ENCODE peak calls at places on chromosomes 3 and 15, in seven cellular contexts. One of them, this sample, is unnamed.
A peak's percentile ranks its signal among the peaks of the same experiment; 100 is the strongest.

GRCh38 chr3:146594843-146595482 is 10.2 kb downstream of the PLSCR5 start:
- DNase-seq in K562: no peak
- DNase-seq in H9: no peak
- DNase-seq in breast epithelium: no peak
- DNase-seq in PC-3: peak; percentile 53
- DNase-seq in sigmoid colon: no peak
- DNase-seq in spleen: peak; percentile 21
- DNase-seq in this sample: peak; percentile 55

GRCh38 chr15:62624541-62625399 is 417.8 kb upstream of the TPM1 start:
- DNase-seq in sigmoid colon: no peak
- DNase-seq in H9: no peak
- DNase-seq in spleen: no peak
- DNase-seq in PC-3: no peak
- DNase-seq in K562: no peak
- DNase-seq in breast epithelium: no peak
- DNase-seq in this sample: peak; percentile 86

GRCh38 chr3:145639880-145640279 is 521.1 kb downstream of the PLOD2 start:
- DNase-seq in spleen: no peak
- DNase-seq in PC-3: no peak
- DNase-seq in K562: no peak
- DNase-seq in breast epithelium: no peak
- DNase-seq in H9: no peak
- DNase-seq in sigmoid colon: no peak
- DNase-seq in this sample: no peak

GRCh38 chr3:69203631-69204314 is 81.4 kb upstream of the LMOD3 start:
- DNase-seq in breast epithelium: no peak
- DNase-seq in PC-3: no peak
- DNase-seq in H9: no peak
- DNase-seq in spleen: no peak
- DNase-seq in sigmoid colon: no peak
- DNase-seq in K562: no peak
- DNase-seq in this sample: no peak

GRCh38 chr3:196868297-196868661 is 559 bp downstream of the SENP5 start:
- DNase-seq in spleen: no peak
- DNase-seq in sigmoid colon: no peak
- DNase-seq in PC-3: peak; percentile 10
- DNase-seq in breast epithelium: no peak
- DNase-seq in K562: no peak
- DNase-seq in H9: peak; percentile 32
- DNase-seq in this sample: peak; percentile 65

GRCh38 chr3:144185291-144185690 is 213.7 kb downstream of the DIPK2A start:
- DNase-seq in spleen: no peak
- DNase-seq in PC-3: no peak
- DNase-seq in H9: no peak
- DNase-seq in breast epithelium: no peak
- DNase-seq in K562: no peak
- DNase-seq in sigmoid colon: no peak
- DNase-seq in this sample: no peak

GRCh38 chr15:90869601-90870353 is 1.4 kb downstream of the FURIN start:
- DNase-seq in K562: peak; percentile 75
- DNase-seq in PC-3: peak; percentile 90
- DNase-seq in breast epithelium: no peak
- DNase-seq in sigmoid colon: peak; percentile 87
- DNase-seq in H9: peak; percentile 84
- DNase-seq in spleen: peak; percentile 84
- DNase-seq in this sample: peak; percentile 85

GRCh38 chr15:99717129-99718024 is 15.9 kb downstream of the LYSMD4 start:
- DNase-seq in K562: no peak
- DNase-seq in PC-3: no peak
- DNase-seq in sigmoid colon: no peak
- DNase-seq in H9: no peak
- DNase-seq in breast epithelium: no peak
- DNase-seq in spleen: peak; percentile 69
- DNase-seq in this sample: no peak

GRCh38 chr3:183954875-183955274 is 62.8 kb downstream of the ABCC5 start:
- DNase-seq in sigmoid colon: no peak
- DNase-seq in H9: peak; percentile 65
- DNase-seq in K562: no peak
- DNase-seq in breast epithelium: no peak
- DNase-seq in spleen: no peak
- DNase-seq in PC-3: no peak
- DNase-seq in this sample: no peak

GRCh38 chr3:23734481-23734880 is 71.3 kb upstream of the UBE2E1 start:
- DNase-seq in K562: no peak
- DNase-seq in H9: no peak
- DNase-seq in spleen: no peak
- DNase-seq in sigmoid colon: no peak
- DNase-seq in breast epithelium: no peak
- DNase-seq in PC-3: peak; percentile 59
- DNase-seq in this sample: no peak

GRCh38 chr3:129934234-129935123 is 40.0 kb upstream of the TRH start:
- DNase-seq in PC-3: peak; percentile 42
- DNase-seq in spleen: peak; percentile 61
- DNase-seq in breast epithelium: no peak
- DNase-seq in K562: peak; percentile 59
- DNase-seq in sigmoid colon: peak; percentile 57
- DNase-seq in H9: peak; percentile 44
- DNase-seq in this sample: peak; percentile 64

GRCh38 chr3:69822501-69822900 is 83.2 kb downstream of the MITF start:
- DNase-seq in spleen: no peak
- DNase-seq in sigmoid colon: no peak
- DNase-seq in H9: no peak
- DNase-seq in K562: no peak
- DNase-seq in breast epithelium: no peak
- DNase-seq in PC-3: no peak
- DNase-seq in this sample: no peak

GRCh38 chr3:97821413-97821809 is 400 bp upstream of the CRYBG3 start:
- DNase-seq in sigmoid colon: peak; percentile 77
- DNase-seq in breast epithelium: peak; percentile 56
- DNase-seq in H9: peak; percentile 55
- DNase-seq in spleen: peak; percentile 90
- DNase-seq in K562: peak; percentile 4
- DNase-seq in PC-3: no peak
- DNase-seq in this sample: peak; percentile 72

GRCh38 chr15:85443593-85444328 is 63.4 kb downstream of the AKAP13 start:
- DNase-seq in breast epithelium: no peak
- DNase-seq in sigmoid colon: no peak
- DNase-seq in PC-3: peak; percentile 88
- DNase-seq in H9: no peak
- DNase-seq in spleen: no peak
- DNase-seq in K562: no peak
- DNase-seq in this sample: peak; percentile 39

GRCh38 chr15:50137330-50137761 is 18.3 kb upstream of the ATP8B4 start:
- DNase-seq in breast epithelium: no peak
- DNase-seq in K562: peak; percentile 36
- DNase-seq in spleen: no peak
- DNase-seq in sigmoid colon: no peak
- DNase-seq in H9: no peak
- DNase-seq in PC-3: peak; percentile 96
- DNase-seq in this sample: no peak

GRCh38 chr3:150691414-150692040 is 12.2 kb downstream of the ERICH6 start:
- DNase-seq in PC-3: no peak
- DNase-seq in spleen: no peak
- DNase-seq in sigmoid colon: no peak
- DNase-seq in K562: no peak
- DNase-seq in H9: no peak
- DNase-seq in breast epithelium: no peak
- DNase-seq in this sample: no peak

DNA sequence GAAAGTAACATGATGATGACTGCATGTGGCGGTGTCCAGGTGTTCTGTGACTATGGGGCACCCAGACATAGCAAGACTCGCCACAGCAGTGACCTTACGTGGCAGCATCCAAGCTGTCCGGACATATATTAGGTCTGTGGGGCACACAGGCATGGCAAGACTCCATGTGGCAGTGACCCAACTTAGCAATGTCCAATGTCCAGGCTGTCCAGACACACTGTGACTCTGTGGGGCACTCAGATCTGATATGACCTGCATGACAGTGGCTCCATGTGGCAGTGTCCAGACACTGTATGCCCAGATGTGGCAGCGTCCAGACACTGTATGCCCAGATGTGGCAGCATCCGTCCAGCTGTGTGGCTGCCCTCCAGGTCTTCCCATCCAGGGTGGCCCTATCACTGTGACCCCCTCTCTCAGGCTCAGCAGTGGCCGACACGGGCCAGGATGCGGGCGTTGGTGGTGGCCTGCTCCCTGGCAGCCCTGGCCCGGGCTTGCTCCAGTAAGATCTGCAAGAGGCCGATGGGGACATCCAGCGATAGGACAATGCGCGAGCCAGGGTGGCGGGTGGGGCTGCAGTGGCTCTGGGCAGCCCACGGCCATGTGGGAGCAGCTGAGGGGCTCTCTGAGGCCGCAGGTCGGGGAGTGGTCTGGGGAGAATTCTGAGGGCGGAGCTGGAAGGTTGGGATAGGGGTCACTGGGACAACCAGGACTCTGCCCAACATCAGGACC is 1.1 kb downstream of the UCN2 start:
- DNase-seq in spleen: no peak
- DNase-seq in sigmoid colon: no peak
- DNase-seq in H9: no peak
- DNase-seq in K562: no peak
- DNase-seq in breast epithelium: no peak
- DNase-seq in PC-3: no peak
- DNase-seq in this sample: no peak
- H3K4me1 ChIP-seq in spleen: peaks cover 11% of the 10 kb centered on the region
- H3K4me1 ChIP-seq in sigmoid colon: no peaks in the 10 kb centered on the region
- H3K4me1 ChIP-seq in H9: peaks cover 6% of the 10 kb centered on the region
- H3K4me1 ChIP-seq in K562: peaks cover 32% of the 10 kb centered on the region
- H3K4me1 ChIP-seq in breast epithelium: no peaks in the 10 kb centered on the region
- H3K4me1 ChIP-seq in PC-3: peaks cover 43% of the 10 kb centered on the region
- H3K4me1 ChIP-seq in this sample: peaks cover 21% of the 10 kb centered on the region

GRCh38 chr3:133570937-133571320 is 2.6 kb upstream of the CDV3 start:
- DNase-seq in spleen: no peak
- DNase-seq in H9: no peak
- DNase-seq in K562: no peak
- DNase-seq in sigmoid colon: no peak
- DNase-seq in breast epithelium: no peak
- DNase-seq in PC-3: peak; percentile 59
- DNase-seq in this sample: peak; percentile 32
- H3K4me1 ChIP-seq in spleen: peaks cover 16% of the 10 kb centered on the region
- H3K4me1 ChIP-seq in H9: no peaks in the 10 kb centered on the region
- H3K4me1 ChIP-seq in K562: peaks cover 16% of the 10 kb centered on the region
- H3K4me1 ChIP-seq in sigmoid colon: no peaks in the 10 kb centered on the region
- H3K4me1 ChIP-seq in breast epithelium: peaks cover 10% of the 10 kb centered on the region
- H3K4me1 ChIP-seq in PC-3: peaks cover 55% of the 10 kb centered on the region
- H3K4me1 ChIP-seq in this sample: peaks cover 49% of the 10 kb centered on the region

DNA sequence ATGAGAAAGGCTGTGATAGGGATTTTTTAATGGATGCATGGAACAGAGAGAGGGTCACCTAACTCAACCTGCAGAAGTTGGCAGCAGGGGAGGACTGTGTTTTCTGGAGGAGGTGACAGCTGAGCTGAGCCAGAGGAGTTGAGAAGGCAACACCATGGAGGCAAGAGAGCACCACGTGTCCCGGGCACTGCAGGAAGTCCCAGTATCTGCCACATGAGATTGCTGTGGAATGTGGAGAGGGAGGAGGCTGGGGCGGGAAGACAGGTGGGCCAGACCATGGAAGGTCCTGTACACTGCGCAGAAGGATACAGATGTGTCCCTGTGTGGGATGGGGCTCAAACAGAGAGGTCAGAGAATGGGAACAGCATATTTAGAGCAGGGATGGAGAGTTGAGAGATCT is 15.3 kb downstream of the MESP1 start:
- DNase-seq in sigmoid colon: no peak
- DNase-seq in breast epithelium: no peak
- DNase-seq in spleen: no peak
- DNase-seq in PC-3: no peak
- DNase-seq in H9: no peak
- DNase-seq in K562: no peak
- DNase-seq in this sample: no peak
- H3K4me1 ChIP-seq in sigmoid colon: no peaks in the 10 kb centered on the region
- H3K4me1 ChIP-seq in breast epithelium: no peaks in the 10 kb centered on the region
- H3K4me1 ChIP-seq in spleen: no peaks in the 10 kb centered on the region
- H3K4me1 ChIP-seq in PC-3: peaks cover 3% of the 10 kb centered on the region
- H3K4me1 ChIP-seq in H9: no peaks in the 10 kb centered on the region
- H3K4me1 ChIP-seq in K562: no peaks in the 10 kb centered on the region
- H3K4me1 ChIP-seq in this sample: peaks cover 11% of the 10 kb centered on the region

GRCh38 chr3:186214670-186215069 is 105.8 kb upstream of the ETV5 start:
- DNase-seq in K562: no peak
- DNase-seq in PC-3: no peak
- DNase-seq in H9: no peak
- DNase-seq in sigmoid colon: no peak
- DNase-seq in spleen: no peak
- DNase-seq in breast epithelium: no peak
- DNase-seq in this sample: no peak
- H3K4me1 ChIP-seq in K562: peaks cover 14% of the 10 kb centered on the region
- H3K4me1 ChIP-seq in PC-3: no peaks in the 10 kb centered on the region
- H3K4me1 ChIP-seq in H9: no peaks in the 10 kb centered on the region
- H3K4me1 ChIP-seq in sigmoid colon: no peaks in the 10 kb centered on the region
- H3K4me1 ChIP-seq in spleen: no peaks in the 10 kb centered on the region
- H3K4me1 ChIP-seq in breast epithelium: peaks cover 10% of the 10 kb centered on the region
- H3K4me1 ChIP-seq in this sample: peaks cover 22% of the 10 kb centered on the region

GRCh38 chr3:188025555-188025954 is 128.4 kb upstream of the LPP start:
- DNase-seq in PC-3: no peak
- DNase-seq in sigmoid colon: no peak
- DNase-seq in K562: no peak
- DNase-seq in breast epithelium: no peak
- DNase-seq in H9: no peak
- DNase-seq in spleen: no peak
- DNase-seq in this sample: no peak

GRCh38 chr3:188019761-188020160 is 134.2 kb upstream of the LPP start:
- DNase-seq in PC-3: no peak
- DNase-seq in breast epithelium: no peak
- DNase-seq in K562: no peak
- DNase-seq in H9: no peak
- DNase-seq in spleen: no peak
- DNase-seq in sigmoid colon: no peak
- DNase-seq in this sample: no peak

GRCh38 chr3:188026191-188026968 is 127.6 kb upstream of the LPP start:
- DNase-seq in H9: no peak
- DNase-seq in PC-3: no peak
- DNase-seq in breast epithelium: no peak
- DNase-seq in spleen: no peak
- DNase-seq in sigmoid colon: no peak
- DNase-seq in K562: no peak
- DNase-seq in this sample: no peak

GRCh38 chr3:188021041-188021440 is 132.9 kb upstream of the LPP start:
- DNase-seq in breast epithelium: no peak
- DNase-seq in H9: no peak
- DNase-seq in sigmoid colon: no peak
- DNase-seq in K562: no peak
- DNase-seq in PC-3: no peak
- DNase-seq in spleen: no peak
- DNase-seq in this sample: peak; percentile 10

GRCh38 chr3:188021502-188022040 is 132.4 kb upstream of the LPP start:
- DNase-seq in breast epithelium: no peak
- DNase-seq in spleen: no peak
- DNase-seq in sigmoid colon: no peak
- DNase-seq in PC-3: peak; percentile 81
- DNase-seq in K562: no peak
- DNase-seq in H9: no peak
- DNase-seq in this sample: peak; percentile 56
- H3K4me1 ChIP-seq in breast epithelium: no peaks in the 10 kb centered on the region
- H3K4me1 ChIP-seq in spleen: no peaks in the 10 kb centered on the region
- H3K4me1 ChIP-seq in sigmoid colon: no peaks in the 10 kb centered on the region
- H3K4me1 ChIP-seq in PC-3: peaks cover 11% of the 10 kb centered on the region
- H3K4me1 ChIP-seq in K562: no peaks in the 10 kb centered on the region
- H3K4me1 ChIP-seq in H9: no peaks in the 10 kb centered on the region
- H3K4me1 ChIP-seq in this sample: peaks cover 9% of the 10 kb centered on the region